ENCODE peak calls at places on chromosomes 2 and 18, in eight cellular contexts. G is GM10248, U is progenitor cell of endocrine pancreas, I is spleen, D is A549, L is pancreas, A is Calu3, J is endodermal cell. P is an unnamed sample.
A peak's percentile ranks its signal among the peaks of the same experiment; 100 is the strongest.

GRCh38 chr18:63322908-63323634 is 3.5 kb upstream of the BCL2 start:
- DNase-seq in G (peak; percentile 60), U (peak; percentile 30), I (no peak), D (peak; percentile 39), L (peak; percentile 61), A (peak; percentile 60), J (peak; percentile 73), P (peak; percentile 30)

GRCh38 chr2:22934789-22935188 is 450.2 kb upstream of the KLHL29 start:
- DNase-seq in G (no peak), U (no peak), I (no peak), D (no peak), L (no peak), A (no peak), J (no peak), P (no peak)

GRCh38 chr2:164840458-164840929 is 1.1 kb downstream of the COBLL1 start:
- DNase-seq in G (no peak), U (peak; percentile 19), I (peak; percentile 93), D (peak; percentile 6), L (peak; percentile 85), A (peak; percentile 83), J (no peak), P (no peak)

GRCh38 chr2:37181726-37182684 is 6.5 kb downstream of the SULT6B1 start:
- DNase-seq in G (no peak), U (no peak), I (no peak), D (no peak), L (no peak), A (no peak), J (no peak), P (no peak)

GRCh38 chr18:13312515-13312914 is 94.0 kb downstream of the LDLRAD4 start:
- DNase-seq in G (no peak), U (no peak), I (no peak), D (no peak), L (no peak), A (no peak), J (no peak), P (no peak)

GRCh38 chr2:149375801-149376349 is 45.5 kb downstream of the LYPD6 start:
- DNase-seq in G (no peak), U (no peak), I (no peak), D (no peak), L (no peak), A (no peak), J (no peak), P (no peak)

GRCh38 chr2:44825702-44826101 is 115.8 kb upstream of the SIX3 start:
- DNase-seq in G (no peak), U (no peak), I (no peak), D (no peak), L (no peak), A (peak; percentile 36), J (no peak), P (no peak)

GRCh38 chr2:144350151-144350802 is 169.6 kb downstream of the ZEB2 start:
- DNase-seq in G (no peak), U (no peak), I (no peak), D (no peak), L (no peak), A (no peak), J (peak; percentile 78), P (no peak)

GRCh38 chr2:232890896-232891601 is 21.0 kb downstream of the SNORC start:
- DNase-seq in G (no peak), U (peak; percentile 35), I (peak; percentile 72), D (no peak), L (peak; percentile 78), A (peak; percentile 59), J (peak; percentile 93), P (peak; percentile 5)

GRCh38 chr2:241736111-241736510 is 1.7 kb downstream of the D2HGDH start:
- DNase-seq in G (no peak), U (no peak), I (no peak), D (no peak), L (no peak), A (no peak), J (no peak), P (no peak)

GRCh38 chr18:56891870-56892269 is 240.7 kb downstream of the WDR7 start:
- DNase-seq in G (no peak), U (no peak), I (no peak), D (no peak), L (no peak), A (no peak), J (no peak), P (no peak)

GRCh38 chr18:56891116-56891515 is 240.0 kb downstream of the WDR7 start:
- DNase-seq in G (no peak), U (no peak), I (no peak), D (no peak), L (no peak), A (no peak), J (no peak), P (no peak)

GRCh38 chr18:56888978-56889377 is 237.8 kb downstream of the WDR7 start:
- DNase-seq in G (no peak), U (no peak), I (no peak), D (no peak), L (no peak), A (no peak), J (no peak), P (no peak)

GRCh38 chr18:56889621-56890020 is 238.5 kb downstream of the WDR7 start:
- DNase-seq in G (no peak), U (no peak), I (no peak), D (no peak), L (no peak), A (no peak), J (no peak), P (no peak)

DNA sequence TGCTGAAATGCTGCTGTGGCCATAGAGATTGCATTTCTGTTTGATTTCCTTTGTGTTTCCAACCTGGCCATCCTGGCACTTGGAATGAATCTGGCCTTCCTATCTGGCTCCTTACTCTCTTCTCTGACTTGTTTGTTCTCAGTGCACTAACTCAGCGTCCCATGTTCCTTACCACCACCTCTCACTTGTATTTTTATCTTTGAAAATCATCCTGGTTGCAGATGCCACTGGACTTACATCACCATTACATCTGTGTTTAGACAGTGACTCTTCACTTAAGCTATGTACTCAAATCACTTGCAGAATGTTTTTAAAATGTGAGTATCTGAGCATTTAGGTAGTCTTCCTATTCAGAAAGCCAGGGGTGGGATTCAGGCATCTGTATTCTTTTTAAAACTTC is 239.5 kb downstream of the WDR7 start:
- DNase-seq in G (no peak), U (no peak), I (no peak), D (peak; percentile 3), L (no peak), A (no peak), J (peak; percentile 58), P (peak; percentile 16)
- TF ChIP-seq CTCF in G (no peak), U (no peak), I (no peak), D (no peak), L (no peak), A (no peak), J (no peak), P (no peak)

GRCh38 chr2:47520825-47521665 is 118.1 kb downstream of the MSH2 start:
- DNase-seq in G (peak; percentile 83), U (no peak), I (peak; percentile 94), D (peak; percentile 69), L (peak; percentile 61), A (no peak), J (peak; percentile 67), P (no peak)
- TF ChIP-seq CTCF in G (peak; percentile 51), U (no peak), I (peak; percentile 40), D (peak; percentile 62), L (no peak), A (no peak), J (no peak), P (peak; percentile 21)

DNA sequence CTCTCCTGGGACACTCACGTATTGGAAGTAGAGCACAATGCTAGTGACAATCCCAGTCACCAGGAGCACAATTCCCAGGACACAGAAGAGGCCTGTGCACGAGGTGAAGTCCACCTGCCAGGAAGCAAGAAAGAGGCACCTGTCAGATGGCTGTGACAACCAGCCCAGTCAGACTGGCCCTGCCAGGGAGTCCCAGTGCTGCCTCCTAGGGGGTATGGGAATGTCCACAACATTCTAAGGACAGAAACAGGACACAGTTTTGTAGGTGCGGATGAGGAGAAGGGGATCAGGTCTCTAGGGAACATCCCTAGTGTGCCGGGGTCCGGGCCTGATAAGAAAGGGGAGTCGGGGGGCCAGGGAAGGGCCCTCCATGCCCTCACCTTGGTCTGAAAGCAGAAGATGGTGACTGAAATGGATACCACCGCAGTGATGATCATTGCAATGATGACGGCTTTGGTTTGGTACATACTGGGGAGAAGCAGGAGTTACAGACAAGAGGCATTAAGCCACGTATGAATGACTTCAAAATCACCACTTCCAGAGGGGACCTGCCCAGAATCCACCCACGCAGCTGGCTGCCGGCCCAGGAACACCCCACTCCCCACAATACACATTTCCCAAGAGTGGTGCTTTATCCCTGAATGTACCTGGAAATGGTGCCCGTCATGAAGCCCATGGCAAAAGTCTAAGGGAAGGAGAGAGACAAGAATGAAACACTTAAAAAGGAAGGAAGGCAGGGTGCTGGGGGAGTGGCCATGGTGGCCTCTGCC is 6.9 kb downstream of the PNKD start:
- DNase-seq in G (no peak), U (no peak), I (peak; percentile 49), D (no peak), L (no peak), A (no peak), J (no peak), P (no peak)
- TF ChIP-seq CTCF in G (no peak), U (peak; percentile 15), I (no peak), D (peak; percentile 12), L (no peak), A (peak; percentile 14), J (peak; percentile 49), P (no peak)

DNA sequence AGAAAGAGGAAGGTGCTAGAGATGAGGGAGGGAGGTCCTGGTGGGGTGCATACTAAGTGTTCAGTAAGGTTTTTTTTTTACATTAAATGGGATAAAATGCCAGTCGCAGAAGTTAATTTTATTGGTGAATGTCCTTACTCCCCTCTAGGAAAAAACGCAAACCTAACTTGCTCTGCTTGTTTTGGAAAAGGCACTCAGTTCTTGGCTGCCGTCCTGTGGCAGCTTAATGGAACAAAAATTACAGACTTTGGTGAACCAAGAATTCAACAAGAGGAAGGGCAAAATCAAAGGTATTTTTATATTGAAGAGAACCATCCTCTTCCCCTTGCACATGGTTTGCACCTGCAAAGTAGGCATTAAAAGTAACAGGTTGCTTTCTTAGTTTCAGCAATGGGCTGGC is 12.7 kb upstream of the IL18R1 start:
- DNase-seq in G (no peak), U (no peak), I (no peak), D (no peak), L (no peak), A (no peak), J (no peak), P (no peak)
- TF ChIP-seq CTCF in G (no peak), U (no peak), I (no peak), D (no peak), L (no peak), A (no peak), J (no peak), P (peak; percentile 19)

GRCh38 chr2:234695981-234696380 is 199.1 kb upstream of the ARL4C start:
- DNase-seq in G (no peak), U (no peak), I (no peak), D (no peak), L (no peak), A (no peak), J (no peak), P (no peak)
- TF ChIP-seq CTCF in G (no peak), U (no peak), I (no peak), D (no peak), L (no peak), A (no peak), J (no peak), P (no peak)

P was measured in AG09319.